ENCODE peak calls at places on chromosome 16, in ten cellular contexts. H, A, B, R, T, I, J, F, O and Z are unnamed samples.
A peak's percentile ranks its signal among the peaks of the same experiment; 100 is the strongest.

GRCh38 chr16:83689385-83689831 is 118.4 kb upstream of the HSBP1 start:
- DNase-seq in B (no peak), H (no peak), A (peak; percentile 9), J (no peak), O (no peak), T (no peak), F (no peak), R (peak; percentile 98), I (no peak), Z (no peak)

GRCh38 chr16:77434365-77435239 is at the start of gene ADAMTS18:
- DNase-seq in F (no peak), O (no peak), B (no peak), H (no peak), I (no peak), A (no peak), T (no peak), R (no peak), J (no peak), Z (no peak)

GRCh38 chr16:77213542-77214108 is 14.4 kb downstream of the SYCE1L start:
- DNase-seq in T (no peak), I (no peak), H (peak; percentile 50), R (peak; percentile 96), J (no peak), F (no peak), B (no peak), O (no peak), A (peak; percentile 91), Z (no peak)

GRCh38 chr16:15880909-15881308 is 7.5 kb downstream of the CEP20 start:
- DNase-seq in R (no peak), H (no peak), B (no peak), I (no peak), O (no peak), A (no peak), T (no peak), F (no peak), J (no peak), Z (no peak)

GRCh38 chr16:69329369-69330285 is 761 bp downstream of the PDF start:
- DNase-seq in T (no peak), A (no peak), R (no peak), B (peak; percentile 59), H (no peak), F (peak; percentile 22), J (peak; percentile 48), I (peak; percentile 53), O (no peak), Z (no peak)

GRCh38 chr16:72936408-72936807 is 111.5 kb downstream of the ZFHX3 start:
- DNase-seq in O (no peak), F (no peak), J (no peak), R (no peak), A (no peak), I (no peak), T (no peak), B (no peak), H (no peak), Z (no peak)

GRCh38 chr16:66554492-66554891 is 2.1 kb downstream of the CKLF start:
- DNase-seq in B (no peak), I (no peak), J (no peak), F (no peak), A (no peak), T (no peak), H (no peak), R (no peak), O (no peak), Z (no peak)

GRCh38 chr16:22300427-22301071 is 3.3 kb downstream of the POLR3E start:
- DNase-seq in I (peak; percentile 67), H (no peak), A (peak; percentile 60), T (no peak), F (peak; percentile 20), B (peak; percentile 54), J (peak; percentile 52), O (peak; percentile 36), R (peak; percentile 53), Z (peak; percentile 75)

GRCh38 chr16:19472487-19472886 is 49.4 kb downstream of the GDE1 start:
- DNase-seq in T (no peak), B (no peak), R (no peak), H (no peak), F (no peak), A (no peak), J (no peak), O (no peak), I (no peak), Z (no peak)

GRCh38 chr16:61214780-61215179 is 821.5 kb downstream of the CDH8 start:
- DNase-seq in T (no peak), O (no peak), H (no peak), I (no peak), R (no peak), A (no peak), J (no peak), F (no peak), B (no peak), Z (no peak)

GRCh38 chr16:46789499-46790414 is 41.2 kb downstream of the C16orf87 start:
- DNase-seq in R (peak; percentile 30), J (peak; percentile 85), B (peak; percentile 81), O (peak; percentile 58), A (peak; percentile 60), T (peak; percentile 37), F (peak; percentile 64), I (peak; percentile 79), H (peak; percentile 35), Z (peak; percentile 85)

GRCh38 chr16:54477766-54478165 is 191.2 kb upstream of the IRX3 start:
- DNase-seq in T (no peak), A (no peak), J (no peak), I (no peak), O (no peak), B (no peak), F (no peak), R (no peak), H (no peak), Z (no peak)

GRCh38 chr16:28063047-28063521 is 430 bp downstream of the GSG1L start:
- DNase-seq in R (no peak), T (no peak), H (no peak), B (no peak), I (no peak), O (no peak), F (no peak), A (no peak), J (no peak), Z (no peak)

GRCh38 chr16:51374346-51374745 is 223.3 kb upstream of the SALL1 start:
- DNase-seq in B (no peak), I (no peak), R (peak; percentile 79), H (no peak), J (no peak), O (no peak), F (no peak), A (no peak), T (no peak), Z (no peak)

GRCh38 chr16:4894276-4895150 is 42.4 kb downstream of the PPL start:
- DNase-seq in F (no peak), H (no peak), R (no peak), T (no peak), J (no peak), B (no peak), O (no peak), A (no peak), I (no peak), Z (no peak)

GRCh38 chr16:11394593-11394960 is 49.3 kb downstream of the RMI2 start:
- DNase-seq in J (no peak), B (no peak), F (no peak), H (no peak), T (no peak), I (no peak), R (no peak), A (no peak), O (no peak), Z (no peak)

GRCh38 chr16:84396537-84397008 is 28.2 kb downstream of the ATP2C2 start:
- DNase-seq in I (no peak), F (no peak), H (no peak), T (no peak), B (no peak), R (peak; percentile 88), A (no peak), J (no peak), O (no peak), Z (no peak)

GRCh38 chr16:81526199-81526598 is 81.6 kb downstream of the CMIP start:
- DNase-seq in R (no peak), A (no peak), H (no peak), F (no peak), I (no peak), B (no peak), O (no peak), T (no peak), J (no peak), Z (no peak)